ENCODE peak calls at places on chromosomes 2 and 18, in seven cellular contexts. J is CD4-positive, alpha-beta memory T cell; Y is lower lobe of right lung; B is HAP-1; W is aorta; T is psoas muscle; L is sigmoid colon. V is an unnamed sample. For H3K4me1 and H3K27me3, the result is how much of the 10 kb centered on the place peaks cover.

GRCh38 chr2:96102596-96103387 is 13.6 kb downstream of the ADRA2B start:
- DNase-seq in T (no peak), W (peak), Y (peak), J (peak), L (peak), B (no peak), V (peak)

GRCh38 chr2:12965540-12966269 is 249.0 kb downstream of the TRIB2 start:
- DNase-seq in W (no peak), T (no peak), J (no peak), L (no peak), B (no peak), Y (no peak), V (no peak)

GRCh38 chr18:62898359-62898758 is 183.0 kb downstream of the PHLPP1 start:
- DNase-seq in W (no peak), L (no peak), J (no peak), T (no peak), Y (no peak), B (no peak), V (no peak)

GRCh38 chr2:3024401-3024935 is 353.1 kb downstream of the EIPR1 start:
- DNase-seq in J (no peak), Y (no peak), B (no peak), W (no peak), L (no peak), T (no peak), V (no peak)

GRCh38 chr2:191488135-191488534 is 189.8 kb upstream of the NABP1 start:
- DNase-seq in W (no peak), T (no peak), Y (no peak), L (no peak), J (no peak), B (no peak), V (no peak)

GRCh38 chr2:240919786-240920782 is 13.9 kb downstream of the CROCC2 start:
- DNase-seq in J (no peak), B (no peak), L (peak), Y (peak), T (peak), W (peak), V (peak)

GRCh38 chr18:24600076-24600654 is 139.7 kb downstream of the HRH4 start:
- DNase-seq in Y (no peak), W (no peak), L (no peak), T (no peak), B (peak), J (no peak), V (no peak)

GRCh38 chr18:43061816-43062215 is 53.7 kb downstream of the RIT2 start:
- DNase-seq in W (no peak), L (no peak), J (no peak), T (no peak), Y (no peak), B (no peak), V (no peak)

GRCh38 chr2:239182981-239183791 is 217.6 kb downstream of the HDAC4 start:
- DNase-seq in J (no peak), W (peak), B (no peak), T (peak), L (peak), Y (no peak), V (peak)

GRCh38 chr2:15814406-15814805 is 125.9 kb upstream of the MYCN start:
- DNase-seq in W (no peak), T (no peak), J (no peak), Y (no peak), L (no peak), B (no peak), V (no peak)

GRCh38 chr2:167069855-167070254 is 181.6 kb downstream of the XIRP2 start:
- DNase-seq in Y (no peak), L (no peak), W (no peak), J (no peak), B (no peak), T (no peak), V (no peak)

GRCh38 chr2:234136461-234136860 is 86.0 kb downstream of the SPP2 start:
- DNase-seq in B (no peak), W (no peak), Y (no peak), T (no peak), L (no peak), J (no peak), V (no peak)

GRCh38 chr2:98928242-98928641 is 7.8 kb downstream of the CRACDL start:
- DNase-seq in W (no peak), L (no peak), J (no peak), Y (no peak), T (no peak), B (no peak), V (no peak)

GRCh38 chr2:141641462-141641861 is 489.4 kb downstream of the LRP1B start:
- DNase-seq in L (no peak), J (no peak), T (no peak), B (peak), Y (no peak), W (no peak), V (no peak)

GRCh38 chr2:105183555-105184323 is 57.8 kb upstream of the GPR45 start:
- DNase-seq in W (no peak), J (no peak), L (no peak), Y (no peak), T (no peak), B (no peak), V (no peak)

GRCh38 chr2:16394072-16394985 is 271.3 kb downstream of the CYRIA start:
- DNase-seq in Y (no peak), J (no peak), B (no peak), L (no peak), T (peak), W (no peak), V (peak)

GRCh38 chr2:162821176-162821575 is 17.4 kb downstream of the KCNH7 start:
- DNase-seq in L (no peak), Y (no peak), J (no peak), T (no peak), B (no peak), W (no peak), V (no peak)

GRCh38 chr2:219175928-219176817 is 552 bp downstream of the CNPPD1 start:
- DNase-seq in T (peak), L (peak), W (peak), Y (peak), J (peak), B (no peak), V (no peak)

GRCh38 chr2:217520361-217521010 is 482.3 kb downstream of the TNS1 start:
- DNase-seq in L (no peak), W (no peak), T (no peak), Y (no peak), B (no peak), J (no peak), V (no peak)

DNA sequence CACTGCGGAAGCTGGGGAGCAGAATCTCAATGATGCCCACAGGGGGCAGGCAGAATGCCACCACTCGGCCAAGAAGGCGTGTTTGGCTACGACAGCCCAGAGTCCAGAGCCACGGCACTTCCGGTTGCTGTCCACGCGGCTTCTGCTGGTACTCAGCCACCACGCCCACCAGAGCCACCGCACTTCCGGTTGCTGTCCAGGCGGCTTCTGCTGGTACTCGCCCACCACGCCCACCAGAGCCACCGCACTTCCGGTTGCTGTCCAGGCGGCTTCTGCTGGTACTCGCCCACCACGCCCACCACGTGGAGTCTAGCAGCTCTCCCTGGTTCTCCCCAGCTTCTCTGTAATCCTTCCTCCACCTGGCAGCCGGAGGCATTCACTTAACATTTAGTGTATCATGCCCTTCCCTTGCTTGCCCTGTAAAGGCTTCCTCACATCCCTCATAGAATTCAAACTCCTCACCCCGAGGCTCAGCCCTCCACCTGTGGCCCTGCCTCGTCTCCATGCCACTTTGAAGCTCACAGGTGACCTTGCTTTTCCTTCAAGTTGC is 40.1 kb upstream of the APCDD1 start:
- DNase-seq in W (no peak), J (no peak), B (no peak), T (no peak), Y (no peak), L (no peak), V (no peak)
- H3K4me1 ChIP-seq in W (under half), J (under half), B (under half), T (under half), Y (under half), L (under half), V (under half)

DNA sequence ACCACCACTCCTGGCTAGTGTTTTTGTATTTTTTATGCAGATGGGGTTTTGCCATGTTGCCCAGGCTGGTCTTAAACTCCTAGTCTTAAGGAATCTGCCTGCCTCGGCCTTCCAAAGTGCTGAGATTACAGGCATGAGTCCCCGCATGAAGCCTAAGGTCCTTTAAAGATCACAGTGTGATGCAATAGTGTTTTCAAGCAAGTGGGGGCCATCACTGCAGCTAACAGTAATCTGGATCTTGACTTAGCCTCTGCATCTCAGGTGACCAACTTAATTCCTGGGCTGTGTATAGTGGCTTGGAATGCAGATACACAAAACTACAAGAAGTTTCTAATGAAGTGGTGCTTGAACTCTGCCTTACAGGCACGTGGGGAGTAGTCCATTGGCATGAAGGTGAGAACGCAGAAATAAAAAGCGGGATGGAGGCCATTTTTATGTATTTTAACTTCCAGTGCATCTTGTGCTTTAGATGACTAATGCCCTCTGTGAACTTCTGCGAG is 334.4 kb upstream of the SPRED2 start:
- DNase-seq in J (no peak), W (no peak), L (no peak), Y (no peak), B (no peak), T (no peak), V (no peak)
- H3K27me3 ChIP-seq in J (under half), W (under half), L (under half), Y (under half), B (under half), T (under half), V (under half)

GRCh38 chr2:46075848-46076247 is 221.4 kb upstream of the EPAS1 start:
- DNase-seq in J (no peak), T (no peak), L (no peak), B (no peak), W (no peak), Y (no peak), V (no peak)
- H3K4me3 ChIP-seq in J (no peak), T (no peak), L (no peak), B (no peak), W (no peak), Y (peak), V (peak)

GRCh38 chr2:39120771-39121522 is at the start of gene SOS1:
- DNase-seq in B (peak), W (peak), L (peak), J (peak), T (peak), Y (peak), V (peak)
- H3K4me1 ChIP-seq in B (under half), W (under half), L (under half), J (half or more), T (under half), Y (under half), V (under half)

DNA sequence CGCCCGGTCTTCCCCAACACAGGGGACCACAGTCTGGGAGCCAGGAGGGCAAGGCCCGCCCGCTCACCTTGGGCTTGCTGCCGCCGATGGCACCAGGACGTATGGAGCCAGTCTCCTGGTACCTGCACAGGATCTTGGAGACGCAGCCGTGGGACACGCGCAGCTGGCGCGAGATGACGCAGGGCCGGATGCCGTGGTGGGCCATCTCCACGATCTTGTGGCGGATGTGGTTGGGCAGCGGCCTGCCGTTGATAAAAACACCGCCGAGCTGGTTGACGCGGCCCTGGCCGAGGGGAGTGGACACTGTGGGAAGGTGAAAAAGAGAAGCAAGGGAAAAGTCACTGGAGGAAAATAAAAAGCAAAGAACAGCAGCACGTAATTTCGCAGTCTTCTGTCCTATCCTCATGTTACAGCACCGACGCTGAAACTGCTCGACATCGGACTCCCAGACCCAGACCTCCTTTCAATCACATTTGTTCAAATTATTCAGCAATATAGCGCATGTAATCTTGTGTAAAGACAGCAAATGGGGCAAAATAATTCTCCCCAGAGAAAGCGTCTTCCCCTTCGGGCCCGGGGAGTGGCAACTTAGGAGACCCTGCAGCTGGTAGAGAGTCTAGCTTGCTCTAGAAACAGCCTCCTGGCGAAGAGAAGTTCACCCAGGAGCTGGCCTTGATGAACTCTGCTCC is 1.7 kb downstream of the PAX3 start:
- DNase-seq in J (no peak), B (no peak), T (no peak), W (no peak), Y (no peak), L (no peak), V (peak)
- H3K27me3 ChIP-seq in J (half or more), B (under half), T (half or more), W (under half), Y (half or more), L (half or more), V (half or more)

DNA sequence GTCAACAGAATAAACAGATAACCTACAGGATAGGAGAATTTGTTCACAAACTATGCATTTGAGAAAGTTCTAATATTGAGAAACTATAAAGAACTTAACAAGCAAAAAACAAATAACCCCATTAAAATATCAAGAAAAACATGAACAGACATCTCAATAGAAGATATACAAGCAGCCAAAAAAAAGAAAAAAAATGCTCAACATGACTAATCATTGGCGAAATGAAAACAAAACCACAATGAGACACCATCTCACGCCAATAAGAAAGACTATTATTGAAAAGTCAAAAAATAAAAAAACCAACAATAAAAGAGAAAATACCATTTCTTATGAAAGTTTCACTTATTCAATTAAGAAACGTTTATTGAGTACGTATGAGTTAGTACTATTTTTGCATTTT is 800.5 kb downstream of the CBLN2 start:
- DNase-seq in J (no peak), Y (no peak), L (no peak), T (no peak), W (no peak), B (no peak), V (no peak)
- H3K4me3 ChIP-seq in J (no peak), Y (no peak), L (no peak), T (no peak), W (no peak), B (no peak), V (no peak)

DNA sequence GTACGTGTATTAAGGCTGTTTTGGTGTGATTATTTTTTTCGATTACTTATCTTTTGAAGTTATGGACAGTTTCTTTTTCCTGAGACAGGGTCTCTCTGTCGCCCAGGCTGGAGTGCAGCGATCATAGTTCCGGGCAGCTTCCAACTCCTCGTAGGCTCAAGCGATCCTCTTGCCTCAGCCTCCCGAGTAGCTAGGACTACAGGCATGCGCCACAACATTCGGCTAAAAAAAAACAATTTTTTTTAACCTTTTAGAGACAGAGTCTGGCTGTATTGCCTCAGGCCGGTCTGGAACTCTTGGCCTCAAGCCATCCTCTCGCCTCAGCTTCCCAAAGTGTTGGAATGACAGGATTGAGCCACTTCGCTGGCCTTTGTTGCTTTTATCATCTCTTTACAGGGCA is 945 bp downstream of the HAT1 start:
- DNase-seq in W (no peak), Y (no peak), L (no peak), B (peak), T (peak), J (no peak), V (no peak)
- H3K4me1 ChIP-seq in W (under half), Y (under half), L (under half), B (under half), T (under half), J (under half), V (under half)

DNA sequence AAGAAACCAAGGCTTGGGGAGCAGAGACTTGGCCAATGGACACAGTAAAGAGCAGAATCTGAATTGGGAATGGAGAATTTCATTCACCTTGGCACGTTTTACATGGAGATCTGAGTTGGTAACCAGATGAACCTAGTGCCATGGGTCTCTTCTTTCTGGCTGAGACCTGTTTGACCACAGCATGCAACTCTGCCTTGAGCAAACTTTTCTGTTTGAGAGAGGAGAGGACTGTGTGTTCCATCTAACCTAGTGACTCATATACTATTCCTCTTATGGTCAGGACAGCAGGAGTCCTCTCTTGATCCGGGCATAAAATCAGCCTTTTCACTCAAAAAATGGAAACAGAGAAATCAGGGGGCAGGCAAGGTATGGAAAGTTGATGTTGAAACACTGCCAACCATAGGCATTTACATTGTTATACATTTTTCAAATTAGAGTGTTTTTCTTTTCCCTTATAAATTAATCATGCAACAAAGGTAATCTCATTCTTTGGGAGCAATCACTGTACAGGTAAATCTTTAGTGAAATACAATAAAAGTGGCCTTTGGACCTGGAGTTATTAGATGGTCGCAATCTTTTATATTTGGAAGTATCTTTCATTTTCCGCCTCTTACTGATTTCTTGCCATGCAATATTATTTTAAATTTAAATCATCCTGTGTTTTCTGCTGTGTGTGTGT is 86.7 kb downstream of the NRP2 start:
- DNase-seq in W (no peak), L (no peak), Y (no peak), T (no peak), J (no peak), B (no peak), V (no peak)
- H3K27me3 ChIP-seq in W (under half), L (under half), Y (under half), T (under half), J (under half), B (under half), V (under half)